ENCODE peak calls at places on chromosomes 4 and X, in six cellular contexts. W, O, X, J, B and P are unnamed samples.
A peak's percentile ranks its signal among the peaks of the same experiment; 100 is the strongest.

GRCh38 chrX:33592398-33592797 is 381.0 kb upstream of the DMD start:
- DNase-seq in J (no peak), W (no peak), O (no peak), X (no peak), B (no peak), P (no peak)

GRCh38 chr4:74112399-74113090 is 13.6 kb upstream of the CXCL2 start:
- DNase-seq in B (no peak), X (no peak), J (no peak), W (no peak), O (no peak), P (no peak)

GRCh38 chr4:102223461-102223860 is 121.8 kb downstream of the SLC39A8 start:
- DNase-seq in W (no peak), J (no peak), X (no peak), B (no peak), O (no peak), P (no peak)

GRCh38 chr4:183449193-183449888 is 4.9 kb downstream of the CDKN2AIP start:
- DNase-seq in B (no peak), O (no peak), X (no peak), J (peak; percentile 96), W (no peak), P (no peak)

GRCh38 chrX:627510-627964 is 3.1 kb upstream of the SHOX start:
- DNase-seq in J (no peak), W (no peak), B (no peak), X (no peak), O (no peak), P (no peak)

GRCh38 chrX:102712216-102712966 is at the start of gene GPRASP2:
- DNase-seq in X (peak; percentile 0), B (peak; percentile 43), J (peak; percentile 10), W (peak; percentile 15), O (no peak), P (peak; percentile 27)

GRCh38 chr4:75733369-75733768 is 9.0 kb downstream of the USO1 start:
- DNase-seq in J (peak; percentile 73), X (no peak), W (no peak), B (no peak), O (no peak), P (no peak)

GRCh38 chrX:2967998-2968909 is 38.1 kb upstream of the ARSH start:
- DNase-seq in J (peak; percentile 71), B (no peak), X (no peak), W (no peak), O (no peak), P (no peak)

GRCh38 chrX:66328950-66329596 is 165.0 kb downstream of the HEPH start:
- DNase-seq in O (no peak), B (no peak), J (no peak), W (no peak), X (no peak), P (no peak)

GRCh38 chr4:158015241-158015640 is 157.6 kb downstream of the GASK1B start:
- DNase-seq in B (no peak), J (peak; percentile 81), O (no peak), W (no peak), X (no peak), P (peak; percentile 41)

GRCh38 chr4:140947507-140947906 is 185.8 kb downstream of the RNF150 start:
- DNase-seq in X (no peak), B (no peak), W (no peak), J (peak; percentile 70), O (no peak), P (no peak)

GRCh38 chr4:138390286-138390685 is 148.1 kb upstream of the SLC7A11 start:
- DNase-seq in W (no peak), B (no peak), X (no peak), J (peak; percentile 52), O (no peak), P (no peak)

GRCh38 chr4:37675587-37676290 is 10.4 kb downstream of the RELL1 start:
- DNase-seq in B (no peak), X (no peak), W (no peak), O (no peak), J (no peak), P (peak; percentile 46)

GRCh38 chrX:107205770-107206696 is at the start of the genes DNAAF6 and NUP62CL:
- DNase-seq in X (peak; percentile 36), B (peak; percentile 88), J (peak; percentile 6), O (peak; percentile 51), W (peak; percentile 90), P (peak; percentile 89)

GRCh38 chrX:100643212-100643611 is 787 bp upstream of the SRPX2 start:
- DNase-seq in O (no peak), J (no peak), B (no peak), W (no peak), X (no peak), P (no peak)

GRCh38 chrX:37666516-37666915 is 19.1 kb upstream of the XK start:
- DNase-seq in J (no peak), X (no peak), B (no peak), O (no peak), W (no peak), P (no peak)

GRCh38 chr4:55397024-55397520 is 1.3 kb downstream of the TMEM165 start:
- DNase-seq in O (no peak), W (no peak), X (no peak), B (no peak), J (no peak), P (no peak)

GRCh38 chr4:153426207-153426886 is 39.8 kb upstream of the TMEM131L start:
- DNase-seq in B (no peak), O (no peak), X (no peak), W (no peak), J (peak; percentile 41), P (no peak)

GRCh38 chr4:3337811-3338210 is 45.0 kb downstream of the RGS12 start:
- DNase-seq in J (no peak), X (no peak), W (no peak), O (no peak), B (no peak), P (no peak)

GRCh38 chrX:41329101-41329500 is 4.9 kb upstream of the DDX3X start:
- DNase-seq in O (no peak), B (no peak), W (no peak), J (no peak), X (no peak), P (no peak)

GRCh38 chrX:87525771-87526229 is 8.2 kb downstream of the KLHL4 start:
- DNase-seq in W (peak; percentile 0), B (no peak), J (peak; percentile 88), X (no peak), O (no peak), P (peak; percentile 67)

GRCh38 chr4:78923459-78924312 is 15.6 kb downstream of the PAQR3 start:
- DNase-seq in B (no peak), O (no peak), W (no peak), J (no peak), X (no peak), P (no peak)

GRCh38 chr4:176436500-176436973 is 116.8 kb downstream of the SPCS3 start:
- DNase-seq in W (no peak), X (no peak), O (no peak), J (peak; percentile 81), B (no peak), P (peak; percentile 44)

GRCh38 chr4:7434766-7435150 is at the start of gene PSAPL1:
- DNase-seq in O (no peak), X (no peak), W (peak; percentile 74), B (peak; percentile 60), J (peak; percentile 35), P (peak; percentile 54)

GRCh38 chr4:139875456-139875855 is 209.8 kb downstream of the MGST2 start:
- DNase-seq in O (no peak), B (peak; percentile 54), W (no peak), J (no peak), X (no peak), P (no peak)

GRCh38 chr4:67122029-67122428 is 423.3 kb downstream of the CENPC start:
- DNase-seq in X (no peak), W (peak; percentile 2), J (no peak), O (no peak), B (peak; percentile 27), P (peak; percentile 12)

GRCh38 chr4:102823897-102824296 is 3.5 kb downstream of the UBE2D3 start:
- DNase-seq in W (no peak), B (no peak), O (no peak), J (peak; percentile 41), X (no peak), P (no peak)

GRCh38 chr4:57405359-57405758 is 295.2 kb upstream of the IGFBP7 start:
- DNase-seq in B (no peak), J (no peak), W (no peak), X (no peak), O (no peak), P (peak; percentile 1)

GRCh38 chr4:48212165-48212564 is 57.5 kb downstream of the TEC start:
- DNase-seq in O (no peak), J (no peak), X (no peak), B (no peak), W (no peak), P (no peak)

GRCh38 chr4:2257361-2258001 is 4.4 kb downstream of the MXD4 start:
- DNase-seq in O (no peak), J (no peak), B (no peak), W (no peak), X (no peak), P (no peak)

GRCh38 chrX:13775837-13776236 is 41.1 kb downstream of the GPM6B start:
- DNase-seq in B (no peak), J (no peak), X (no peak), O (no peak), W (no peak), P (no peak)

GRCh38 chrX:47234583-47234982 is 1.8 kb downstream of the USP11 start:
- DNase-seq in B (no peak), W (no peak), X (no peak), J (no peak), O (no peak), P (no peak)